ENCODE peak calls at places on chromosomes 2 and 18, in six cellular contexts. J is body of pancreas; R is EH; T is T-helper 1 cell; I is activated CD4-positive, alpha-beta memory T cell treated with anti-CD3 and anti-CD28 coated beads for 36 hours; K is WTC11. B is an unnamed sample.

GRCh38 chr2:217830061-217830460 is 172.7 kb downstream of the TNS1 start:
- DNase-seq in K (no peak), T (no peak), R (no peak), I (no peak), J (no peak), B (no peak)

GRCh38 chr2:118055512-118056164 is 32.6 kb upstream of the INSIG2 start:
- DNase-seq in R (no peak), J (no peak), I (no peak), K (no peak), T (no peak), B (no peak)

GRCh38 chr2:190578158-190579057 is 43.9 kb upstream of the NEMP2 start:
- DNase-seq in J (peak), R (peak), I (no peak), K (no peak), T (no peak), B (no peak)

GRCh38 chr2:223523541-223523940 is 78.6 kb downstream of the SCG2 start:
- DNase-seq in J (no peak), K (no peak), R (no peak), T (no peak), I (no peak), B (no peak)

GRCh38 chr2:64666810-64667438 is 13.2 kb upstream of the SERTAD2 start:
- DNase-seq in R (no peak), I (no peak), J (no peak), K (no peak), T (no peak), B (no peak)

GRCh38 chr18:7872569-7872968 is 305.5 kb downstream of the PTPRM start:
- DNase-seq in I (no peak), T (no peak), K (no peak), R (peak), J (no peak), B (no peak)

GRCh38 chr2:47422016-47422415 is 19.1 kb downstream of the MSH2 start:
- DNase-seq in J (no peak), K (no peak), T (no peak), R (peak), I (no peak), B (no peak)

GRCh38 chr2:28359222-28360065 is 33.2 kb upstream of the FOSL2 start:
- DNase-seq in R (peak), J (peak), K (no peak), I (peak), T (peak), B (no peak)

GRCh38 chr2:166148811-166149400 is 21.1 kb upstream of the SCN1A start:
- DNase-seq in J (no peak), R (no peak), I (no peak), T (no peak), K (no peak), B (no peak)

GRCh38 chr18:3305933-3306332 is 44.0 kb downstream of the MYL12B start:
- DNase-seq in R (no peak), T (no peak), K (no peak), J (no peak), I (peak), B (no peak)

GRCh38 chr2:140473851-140474250 is 1657.0 kb downstream of the LRP1B start:
- DNase-seq in K (no peak), T (no peak), R (no peak), I (no peak), J (no peak), B (no peak)

GRCh38 chr2:121816797-121817196 is 61.3 kb downstream of the TSN start:
- DNase-seq in J (no peak), K (no peak), T (no peak), R (no peak), I (no peak), B (no peak)

GRCh38 chr2:65834657-65835056 is 402.3 kb upstream of the SPRED2 start:
- DNase-seq in K (no peak), J (no peak), R (no peak), T (no peak), I (no peak), B (no peak)

GRCh38 chr2:8438476-8438875 is 243.4 kb upstream of the ID2 start:
- DNase-seq in J (peak), R (no peak), K (no peak), I (no peak), T (no peak), B (no peak)

GRCh38 chr2:54446625-54447024 is 9.5 kb upstream of the SPTBN1 start:
- DNase-seq in K (no peak), I (no peak), J (no peak), T (no peak), R (no peak), B (no peak)

GRCh38 chr2:74528600-74529356 is 728 bp downstream of the AUP1 start:
- DNase-seq in K (no peak), T (no peak), J (no peak), I (no peak), R (no peak), B (no peak)

GRCh38 chr2:105005170-105005569 is 32.7 kb upstream of the MRPS9 start:
- DNase-seq in T (no peak), I (no peak), R (no peak), K (no peak), J (no peak), B (no peak)

GRCh38 chr2:207123776-207124391 is 41.9 kb downstream of the KLF7 start:
- DNase-seq in K (peak), T (no peak), J (no peak), R (no peak), I (no peak), B (no peak)

B was measured in neuronal stem cell.